ENCODE peak calls at places on chromosome 20, in seven cellular contexts. R is HFFc6, F is HTR-8/SVneo, T is anterior cingulate cortex, W is fibroblast of pulmonary artery, V is nephron progenitor cell, N is hepatocyte. G is an unnamed sample.

GRCh38 chr20:38159949-38160756 is 4.9 kb downstream of the TGM2 start:
- DNase-seq in R (no peak), F (no peak), T (no peak), W (no peak), V (no peak), N (no peak), G (no peak)

GRCh38 chr20:31542201-31542842 is 28.1 kb downstream of the HM13 start:
- DNase-seq in R (peak), F (peak), T (no peak), W (no peak), V (no peak), N (no peak), G (no peak)

GRCh38 chr20:30412972-30413371 is 844.5 kb upstream of the DEFB115 start:
- DNase-seq in R (no peak), F (no peak), T (no peak), W (no peak), V (no peak), N (no peak), G (no peak)

GRCh38 chr20:38199506-38200390 is 34.7 kb upstream of the TGM2 start:
- DNase-seq in R (no peak), F (no peak), T (no peak), W (peak), V (no peak), N (no peak), G (no peak)

GRCh38 chr20:57177636-57178280 is 88.7 kb downstream of the BMP7 start:
- DNase-seq in R (no peak), F (no peak), T (no peak), W (no peak), V (no peak), N (no peak), G (no peak)

GRCh38 chr20:11182715-11183114 is 508.9 kb upstream of the JAG1 start:
- DNase-seq in R (no peak), F (no peak), T (no peak), W (peak), V (no peak), N (no peak), G (no peak)

GRCh38 chr20:49825521-49826033 is 12.9 kb downstream of the SLC9A8 start:
- DNase-seq in R (no peak), F (no peak), T (no peak), W (no peak), V (no peak), N (no peak), G (no peak)

GRCh38 chr20:16701296-16701695 is 28.5 kb upstream of the SNRPB2 start:
- DNase-seq in R (no peak), F (no peak), T (no peak), W (peak), V (no peak), N (no peak), G (peak)

GRCh38 chr20:57223648-57224489 is 42.6 kb downstream of the BMP7 start:
- DNase-seq in R (peak), F (no peak), T (no peak), W (no peak), V (no peak), N (no peak), G (no peak)

GRCh38 chr20:58139849-58140786 is 88.3 kb downstream of the ANKRD60 start:
- DNase-seq in R (no peak), F (no peak), T (no peak), W (no peak), V (no peak), N (no peak), G (no peak)

GRCh38 chr20:47191074-47191673 is 165.3 kb downstream of the ZMYND8 start:
- DNase-seq in R (peak), F (peak), T (no peak), W (no peak), V (no peak), N (no peak), G (no peak)

GRCh38 chr20:57134804-57135203 is 131.6 kb downstream of the BMP7 start:
- DNase-seq in R (no peak), F (no peak), T (no peak), W (no peak), V (no peak), N (no peak), G (no peak)

GRCh38 chr20:39038495-39038894 is 76.4 kb downstream of the DHX35 start:
- DNase-seq in R (no peak), F (no peak), T (no peak), W (no peak), V (no peak), N (no peak), G (no peak)

GRCh38 chr20:59668926-59669325 is 64.6 kb downstream of the PHACTR3 start:
- DNase-seq in R (no peak), F (no peak), T (no peak), W (no peak), V (no peak), N (no peak), G (no peak)

GRCh38 chr20:6595704-6596103 is 171.8 kb upstream of the BMP2 start:
- DNase-seq in R (no peak), F (no peak), T (no peak), W (peak), V (no peak), N (no peak), G (peak)

GRCh38 chr20:60091284-60091683 is 133.1 kb downstream of the CDH26 start:
- DNase-seq in R (no peak), F (no peak), T (no peak), W (no peak), V (no peak), N (no peak), G (no peak)

GRCh38 chr20:32969356-32970114 is 34.7 kb downstream of the SUN5 start:
- DNase-seq in R (no peak), F (no peak), T (no peak), W (no peak), V (no peak), N (peak), G (no peak)

GRCh38 chr20:47241345-47241781 is 115.1 kb downstream of the ZMYND8 start:
- DNase-seq in R (no peak), F (peak), T (no peak), W (peak), V (no peak), N (no peak), G (no peak)

GRCh38 chr20:35001596-35002362 is 46.1 kb downstream of the MYH7B start:
- DNase-seq in R (no peak), F (no peak), T (no peak), W (no peak), V (no peak), N (no peak), G (peak)

GRCh38 chr20:2829376-2829775 is 11.1 kb downstream of the PCED1A start:
- DNase-seq in R (no peak), F (no peak), T (no peak), W (no peak), V (no peak), N (no peak), G (no peak)

GRCh38 chr20:4999788-5000187 is 1.5 kb downstream of the SLC23A2 start:
- DNase-seq in R (no peak), F (no peak), T (no peak), W (no peak), V (no peak), N (no peak), G (no peak)

GRCh38 chr20:11935212-11935611 is 17.5 kb downstream of the BTBD3 start:
- DNase-seq in R (no peak), F (no peak), T (no peak), W (no peak), V (no peak), N (no peak), G (no peak)

GRCh38 chr20:60583741-60584140 is 625.5 kb downstream of the CDH26 start:
- DNase-seq in R (no peak), F (no peak), T (no peak), W (no peak), V (no peak), N (no peak), G (no peak)

GRCh38 chr20:49323622-49324238 is 45.9 kb upstream of the ZNFX1 start:
- DNase-seq in R (peak), F (peak), T (no peak), W (peak), V (no peak), N (peak), G (no peak)

GRCh38 chr20:19275630-19276071 is 63.2 kb downstream of the SLC24A3 start:
- DNase-seq in R (no peak), F (no peak), T (peak), W (peak), V (no peak), N (peak), G (no peak)